ENCODE peak calls at places on chromosomes 6 and 20, in four cellular contexts. F is CD14-positive monocyte, K is hepatocyte, Z is SW 1271. D is an unnamed sample.
A peak's percentile ranks its signal among the peaks of the same experiment; 100 is the strongest.

GRCh38 chr6:163720005-163720404 is 305.5 kb downstream of the QKI start:
- DNase-seq in Z (no peak), F (no peak), K (no peak), D (no peak)

GRCh38 chr6:43970068-43970912 is 157.0 kb downstream of the MRPL14 start:
- DNase-seq in Z (no peak), K (no peak), F (no peak), D (no peak)

GRCh38 chr6:132780770-132781371 is 17.6 kb downstream of the SLC18B1 start:
- DNase-seq in Z (peak; percentile 19), F (no peak), K (peak; percentile 21), D (no peak)

GRCh38 chr20:32442630-32443029 is 84.5 kb downstream of the ASXL1 start:
- DNase-seq in Z (no peak), F (no peak), K (no peak), D (no peak)

GRCh38 chr20:56429496-56429895 is 17.4 kb downstream of the CASS4 start:
- DNase-seq in Z (no peak), K (no peak), F (no peak), D (no peak)

GRCh38 chr20:63457737-63458136 is 14.7 kb downstream of the KCNQ2 start:
- DNase-seq in F (no peak), Z (peak; percentile 59), K (no peak), D (no peak)

GRCh38 chr6:57205550-57206328 is 16.4 kb downstream of the RAB23 start:
- DNase-seq in Z (no peak), F (no peak), K (no peak), D (no peak)

GRCh38 chr6:100880149-100880900 is 804 bp downstream of the ASCC3 start:
- DNase-seq in Z (peak; percentile 26), K (peak; percentile 54), F (no peak), D (no peak)

GRCh38 chr6:14276066-14276465 is 158.5 kb downstream of the CD83 start:
- DNase-seq in K (no peak), Z (no peak), F (no peak), D (no peak)

GRCh38 chr20:6654490-6655247 is 112.8 kb upstream of the BMP2 start:
- DNase-seq in Z (no peak), F (no peak), K (peak; percentile 40), D (no peak)

GRCh38 chr6:53311586-53311935 is 37.2 kb downstream of the ELOVL5 start:
- DNase-seq in K (no peak), F (no peak), Z (no peak), D (no peak)

GRCh38 chr6:146367061-146367460 is 176.6 kb upstream of the RAB32 start:
- DNase-seq in K (no peak), Z (no peak), F (no peak), D (no peak)

GRCh38 chr6:112802154-112802553 is 455.0 kb downstream of the RFPL4B start:
- DNase-seq in K (peak; percentile 25), F (no peak), Z (peak; percentile 61), D (no peak)

GRCh38 chr6:1525364-1526038 is 84.2 kb upstream of the FOXC1 start:
- DNase-seq in K (no peak), Z (no peak), F (no peak), D (no peak)

GRCh38 chr6:139060332-139060731 is 31.8 kb downstream of the ABRACL start:
- DNase-seq in F (no peak), K (no peak), Z (no peak), D (peak; percentile 9)

GRCh38 chr6:99330159-99330558 is 19.3 kb downstream of the FAXC start:
- DNase-seq in Z (peak; percentile 48), K (peak; percentile 82), F (peak; percentile 61), D (no peak)

GRCh38 chr20:34375977-34376430 is 12.9 kb downstream of the ITCH start:
- DNase-seq in F (no peak), Z (no peak), K (peak; percentile 40), D (no peak)

GRCh38 chr6:154888426-154888825 is 106.7 kb upstream of the TIAM2 start:
- DNase-seq in Z (no peak), K (no peak), F (no peak), D (no peak)

GRCh38 chr6:134826889-134827737 is 122.8 kb downstream of the ALDH8A1 start:
- DNase-seq in F (no peak), K (no peak), Z (no peak), D (no peak)

GRCh38 chr20:64176548-64177419 is 12.5 kb downstream of the MYT1 start:
- DNase-seq in F (peak; percentile 30), Z (no peak), K (no peak), D (no peak)

GRCh38 chr20:48841861-48842529 is 14.2 kb upstream of the PREX1 start:
- DNase-seq in Z (peak; percentile 78), K (no peak), F (no peak), D (no peak)

GRCh38 chr20:42370086-42370485 is 751.9 kb upstream of the CHD6 start:
- DNase-seq in F (no peak), K (no peak), Z (no peak), D (no peak)

GRCh38 chr6:41704028-41704427 is 31.4 kb downstream of the TFEB start:
- DNase-seq in K (no peak), F (no peak), Z (no peak), D (no peak)

GRCh38 chr6:168045141-168045691 is 33.8 kb downstream of the FRMD1 start:
- DNase-seq in F (no peak), K (no peak), Z (no peak), D (no peak)

GRCh38 chr6:157755752-157756411 is 67.2 kb upstream of the SNX9 start:
- DNase-seq in K (no peak), Z (no peak), F (no peak), D (no peak)

GRCh38 chr6:137536104-137536773 is 42.0 kb upstream of the OLIG3 start:
- DNase-seq in K (no peak), Z (no peak), F (no peak), D (no peak)

GRCh38 chr6:139173172-139173571 is 38.3 kb downstream of the HECA start:
- DNase-seq in K (no peak), F (no peak), Z (no peak), D (peak; percentile 54)

GRCh38 chr6:170251776-170252571 is 38.9 kb downstream of the DLL1 start:
- DNase-seq in Z (no peak), K (no peak), F (no peak), D (no peak)

GRCh38 chr20:39013662-39014109 is 51.5 kb downstream of the DHX35 start:
- DNase-seq in F (no peak), Z (no peak), K (no peak), D (no peak)

GRCh38 chr20:63873477-63873971 is 8.5 kb downstream of the TPD52L2 start:
- DNase-seq in Z (peak; percentile 88), F (peak; percentile 97), K (no peak), D (peak; percentile 62)

GRCh38 chr6:110999634-111000270 is 17.9 kb downstream of the RPF2 start:
- DNase-seq in K (peak; percentile 28), F (no peak), Z (peak; percentile 45), D (no peak)